ENCODE peak calls at places on chromosomes 12 and 14, in eight cellular contexts. L, O, P, R, V, C, Y and Z are unnamed samples.

GRCh38 chr14:39491134-39491541 is 58.9 kb upstream of the FBXO33 start:
- DNase-seq in L (no peak), O (no peak), P (peak), R (peak), V (peak), C (no peak), Y (peak), Z (peak)

GRCh38 chr12:56158926-56159461 is 835 bp downstream of the MYL6 start:
- DNase-seq in L (peak), O (peak), P (peak), R (peak), V (peak), C (peak), Y (no peak), Z (peak)

GRCh38 chr14:92605274-92605940 is 91.8 kb downstream of the RIN3 start:
- DNase-seq in L (no peak), O (no peak), P (peak), R (no peak), V (no peak), C (no peak), Y (no peak), Z (no peak)

GRCh38 chr14:74507796-74508195 is 14.2 kb downstream of the ISCA2 start:
- DNase-seq in L (no peak), O (no peak), P (no peak), R (no peak), V (no peak), C (no peak), Y (no peak), Z (no peak)

GRCh38 chr14:61477845-61478438 is 156.6 kb downstream of the PRKCH start:
- DNase-seq in L (no peak), O (peak), P (peak), R (peak), V (peak), C (no peak), Y (peak), Z (no peak)

GRCh38 chr14:100147181-100147631 is 12.2 kb downstream of the DEGS2 start:
- DNase-seq in L (no peak), O (no peak), P (peak), R (no peak), V (no peak), C (no peak), Y (no peak), Z (no peak)

GRCh38 chr12:5295151-5295550 is 136.8 kb upstream of the NTF3 start:
- DNase-seq in L (no peak), O (no peak), P (no peak), R (peak), V (no peak), C (no peak), Y (no peak), Z (no peak)

GRCh38 chr12:100128509-100128908 is 14.2 kb downstream of the BLTP3B start:
- DNase-seq in L (peak), O (no peak), P (peak), R (peak), V (peak), C (no peak), Y (no peak), Z (peak)

GRCh38 chr14:47389520-47389919 is 285.9 kb downstream of the MDGA2 start:
- DNase-seq in L (peak), O (no peak), P (no peak), R (no peak), V (no peak), C (no peak), Y (no peak), Z (no peak)